ENCODE peak calls at places on chromosomes 7 and 10, in seven cellular contexts. One of them, this sample, is unnamed.

GRCh38 chr10:3595736-3596135 is 189.3 kb downstream of the KLF6 start:
- DNase-seq in CD8-positive, alpha-beta memory T cell: no peak
- DNase-seq in activated gamma-delta T cell treated with anti-CD3 and anti-CD28 coated beads, Interleukin-2, amount 50 U/mL, for 16 hours: no peak
- DNase-seq in GM13976: no peak
- DNase-seq in NCI-H1417: no peak
- DNase-seq in mucosa of gallbladder: no peak
- DNase-seq in NCI-H774: no peak
- DNase-seq in this sample: no peak

GRCh38 chr7:123431075-123431614 is 103.2 kb downstream of the IQUB start:
- DNase-seq in activated gamma-delta T cell treated with anti-CD3 and anti-CD28 coated beads, Interleukin-2, amount 50 U/mL, for 16 hours: no peak
- DNase-seq in NCI-H774: no peak
- DNase-seq in CD8-positive, alpha-beta memory T cell: no peak
- DNase-seq in NCI-H1417: no peak
- DNase-seq in mucosa of gallbladder: no peak
- DNase-seq in GM13976: no peak
- DNase-seq in this sample: no peak

GRCh38 chr7:49367072-49367471 is 406.4 kb upstream of the VWC2 start:
- DNase-seq in activated gamma-delta T cell treated with anti-CD3 and anti-CD28 coated beads, Interleukin-2, amount 50 U/mL, for 16 hours: no peak
- DNase-seq in CD8-positive, alpha-beta memory T cell: no peak
- DNase-seq in GM13976: no peak
- DNase-seq in NCI-H1417: no peak
- DNase-seq in mucosa of gallbladder: no peak
- DNase-seq in NCI-H774: no peak
- DNase-seq in this sample: no peak

GRCh38 chr7:24842449-24843241 is 85.4 kb upstream of the GSDME start:
- DNase-seq in GM13976: peak
- DNase-seq in CD8-positive, alpha-beta memory T cell: no peak
- DNase-seq in NCI-H774: no peak
- DNase-seq in mucosa of gallbladder: no peak
- DNase-seq in NCI-H1417: peak
- DNase-seq in activated gamma-delta T cell treated with anti-CD3 and anti-CD28 coated beads, Interleukin-2, amount 50 U/mL, for 16 hours: no peak
- DNase-seq in this sample: no peak

GRCh38 chr7:22863156-22863899 is 40.7 kb upstream of the TOMM7 start:
- DNase-seq in NCI-H1417: no peak
- DNase-seq in CD8-positive, alpha-beta memory T cell: no peak
- DNase-seq in GM13976: no peak
- DNase-seq in activated gamma-delta T cell treated with anti-CD3 and anti-CD28 coated beads, Interleukin-2, amount 50 U/mL, for 16 hours: no peak
- DNase-seq in NCI-H774: no peak
- DNase-seq in mucosa of gallbladder: no peak
- DNase-seq in this sample: no peak

GRCh38 chr10:78134919-78135318 is 101.3 kb downstream of the RPS24 start:
- DNase-seq in NCI-H1417: no peak
- DNase-seq in NCI-H774: no peak
- DNase-seq in mucosa of gallbladder: no peak
- DNase-seq in GM13976: no peak
- DNase-seq in CD8-positive, alpha-beta memory T cell: no peak
- DNase-seq in activated gamma-delta T cell treated with anti-CD3 and anti-CD28 coated beads, Interleukin-2, amount 50 U/mL, for 16 hours: no peak
- DNase-seq in this sample: peak

GRCh38 chr7:98278408-98278807 is 3.1 kb upstream of the BRI3 start:
- DNase-seq in CD8-positive, alpha-beta memory T cell: no peak
- DNase-seq in GM13976: no peak
- DNase-seq in NCI-H1417: no peak
- DNase-seq in NCI-H774: no peak
- DNase-seq in mucosa of gallbladder: no peak
- DNase-seq in activated gamma-delta T cell treated with anti-CD3 and anti-CD28 coated beads, Interleukin-2, amount 50 U/mL, for 16 hours: no peak
- DNase-seq in this sample: no peak

GRCh38 chr7:83976302-83976701 is 218.3 kb downstream of the SEMA3A start:
- DNase-seq in CD8-positive, alpha-beta memory T cell: no peak
- DNase-seq in mucosa of gallbladder: no peak
- DNase-seq in activated gamma-delta T cell treated with anti-CD3 and anti-CD28 coated beads, Interleukin-2, amount 50 U/mL, for 16 hours: no peak
- DNase-seq in GM13976: peak
- DNase-seq in NCI-H1417: peak
- DNase-seq in NCI-H774: peak
- DNase-seq in this sample: no peak

GRCh38 chr10:48974757-48975156 is 35.1 kb upstream of the LRRC18 start:
- DNase-seq in activated gamma-delta T cell treated with anti-CD3 and anti-CD28 coated beads, Interleukin-2, amount 50 U/mL, for 16 hours: no peak
- DNase-seq in CD8-positive, alpha-beta memory T cell: no peak
- DNase-seq in GM13976: no peak
- DNase-seq in mucosa of gallbladder: no peak
- DNase-seq in NCI-H1417: no peak
- DNase-seq in NCI-H774: no peak
- DNase-seq in this sample: no peak

GRCh38 chr10:115856580-115856979 is 416.4 kb downstream of the GFRA1 start:
- DNase-seq in NCI-H1417: no peak
- DNase-seq in mucosa of gallbladder: no peak
- DNase-seq in NCI-H774: no peak
- DNase-seq in GM13976: no peak
- DNase-seq in activated gamma-delta T cell treated with anti-CD3 and anti-CD28 coated beads, Interleukin-2, amount 50 U/mL, for 16 hours: no peak
- DNase-seq in CD8-positive, alpha-beta memory T cell: no peak
- DNase-seq in this sample: no peak

GRCh38 chr10:58225654-58226053 is 42.0 kb downstream of the IPMK start:
- DNase-seq in GM13976: no peak
- DNase-seq in NCI-H774: no peak
- DNase-seq in mucosa of gallbladder: no peak
- DNase-seq in activated gamma-delta T cell treated with anti-CD3 and anti-CD28 coated beads, Interleukin-2, amount 50 U/mL, for 16 hours: no peak
- DNase-seq in NCI-H1417: no peak
- DNase-seq in CD8-positive, alpha-beta memory T cell: no peak
- DNase-seq in this sample: no peak

GRCh38 chr7:134946260-134946659 is 40.0 kb upstream of the AGBL3 start:
- DNase-seq in mucosa of gallbladder: no peak
- DNase-seq in CD8-positive, alpha-beta memory T cell: no peak
- DNase-seq in NCI-H774: no peak
- DNase-seq in GM13976: no peak
- DNase-seq in activated gamma-delta T cell treated with anti-CD3 and anti-CD28 coated beads, Interleukin-2, amount 50 U/mL, for 16 hours: no peak
- DNase-seq in NCI-H1417: no peak
- DNase-seq in this sample: no peak

GRCh38 chr7:151341357-151342101 is at the start of gene NUB1:
- DNase-seq in NCI-H1417: peak
- DNase-seq in CD8-positive, alpha-beta memory T cell: peak
- DNase-seq in mucosa of gallbladder: peak
- DNase-seq in NCI-H774: peak
- DNase-seq in activated gamma-delta T cell treated with anti-CD3 and anti-CD28 coated beads, Interleukin-2, amount 50 U/mL, for 16 hours: peak
- DNase-seq in GM13976: peak
- DNase-seq in this sample: peak

GRCh38 chr7:1531263-1531978 is 919 bp downstream of the MAFK start:
- DNase-seq in activated gamma-delta T cell treated with anti-CD3 and anti-CD28 coated beads, Interleukin-2, amount 50 U/mL, for 16 hours: no peak
- DNase-seq in mucosa of gallbladder: no peak
- DNase-seq in GM13976: no peak
- DNase-seq in NCI-H1417: peak
- DNase-seq in NCI-H774: no peak
- DNase-seq in CD8-positive, alpha-beta memory T cell: peak
- DNase-seq in this sample: no peak